ENCODE peak calls at places on chromosomes 3 and 15, in six cellular contexts. A, F, P, I, B and V are unnamed samples.

GRCh38 chr3:133506215-133506901 is 67.1 kb upstream of the CDV3 start:
- DNase-seq in A (no peak), F (peak; percentile 23), P (peak; percentile 47), I (no peak), B (no peak), V (no peak)

GRCh38 chr3:148937477-148937876 is 53.9 kb upstream of the GYG1 start:
- DNase-seq in A (no peak), F (no peak), P (no peak), I (no peak), B (no peak), V (no peak)

GRCh38 chr15:65791335-65792129 is 561 bp downstream of the DENND4A start:
- DNase-seq in A (no peak), F (peak; percentile 67), P (no peak), I (peak; percentile 84), B (peak; percentile 73), V (no peak)

GRCh38 chr3:16363636-16364035 is 98.6 kb downstream of the OXNAD1 start:
- DNase-seq in A (no peak), F (no peak), P (no peak), I (no peak), B (no peak), V (no peak)

GRCh38 chr3:49181351-49181750 is 10.0 kb downstream of the KLHDC8B start:
- DNase-seq in A (no peak), F (no peak), P (no peak), I (no peak), B (peak; percentile 72), V (no peak)

GRCh38 chr3:136336329-136337100 is 86.4 kb downstream of the PCCB start:
- DNase-seq in A (no peak), F (no peak), P (no peak), I (no peak), B (no peak), V (no peak)

GRCh38 chr3:40864146-40864782 is 335.0 kb upstream of the CTNNB1 start:
- DNase-seq in A (no peak), F (no peak), P (no peak), I (no peak), B (no peak), V (no peak)

GRCh38 chr3:55984631-55985030 is 483.6 kb downstream of the ERC2 start:
- DNase-seq in A (no peak), F (no peak), P (no peak), I (no peak), B (no peak), V (no peak)

GRCh38 chr3:377158-377561 is 180.6 kb downstream of the CHL1 start:
- DNase-seq in A (no peak), F (no peak), P (no peak), I (no peak), B (no peak), V (no peak)

GRCh38 chr3:150237490-150237889 is 170.6 kb upstream of the TSC22D2 start:
- DNase-seq in A (no peak), F (no peak), P (no peak), I (peak; percentile 90), B (peak; percentile 75), V (peak; percentile 52)

GRCh38 chr3:73563896-73564582 is 60.7 kb downstream of the PDZRN3 start:
- DNase-seq in A (no peak), F (no peak), P (no peak), I (no peak), B (no peak), V (no peak)

GRCh38 chr3:79598594-79598993 is 169.2 kb downstream of the ROBO1 start:
- DNase-seq in A (no peak), F (no peak), P (no peak), I (peak; percentile 9), B (peak; percentile 84), V (no peak)

GRCh38 chr3:150488867-150489266 is 57.4 kb downstream of the SERP1 start:
- DNase-seq in A (no peak), F (no peak), P (no peak), I (no peak), B (no peak), V (no peak)

GRCh38 chr15:78212546-78213424 is 21.6 kb downstream of the ACSBG1 start:
- DNase-seq in A (no peak), F (peak; percentile 84), P (no peak), I (peak; percentile 94), B (no peak), V (peak; percentile 84)

GRCh38 chr15:92661069-92661468 is 5.5 kb upstream of the FAM174B start:
- DNase-seq in A (no peak), F (no peak), P (peak; percentile 84), I (no peak), B (no peak), V (no peak)

GRCh38 chr3:178198329-178198728 is 337.9 kb upstream of the KCNMB2 start:
- DNase-seq in A (no peak), F (no peak), P (no peak), I (no peak), B (no peak), V (no peak)

GRCh38 chr3:186680869-186681268 is 15.1 kb downstream of the HRG start:
- DNase-seq in A (no peak), F (no peak), P (no peak), I (no peak), B (no peak), V (no peak)

GRCh38 chr15:51579012-51579411 is 43.6 kb downstream of the DMXL2 start:
- DNase-seq in A (no peak), F (no peak), P (no peak), I (no peak), B (no peak), V (no peak)

GRCh38 chr3:37599186-37599585 is 262.5 kb upstream of the CTDSPL start:
- DNase-seq in A (no peak), F (no peak), P (no peak), I (no peak), B (peak; percentile 67), V (no peak)

DNA sequence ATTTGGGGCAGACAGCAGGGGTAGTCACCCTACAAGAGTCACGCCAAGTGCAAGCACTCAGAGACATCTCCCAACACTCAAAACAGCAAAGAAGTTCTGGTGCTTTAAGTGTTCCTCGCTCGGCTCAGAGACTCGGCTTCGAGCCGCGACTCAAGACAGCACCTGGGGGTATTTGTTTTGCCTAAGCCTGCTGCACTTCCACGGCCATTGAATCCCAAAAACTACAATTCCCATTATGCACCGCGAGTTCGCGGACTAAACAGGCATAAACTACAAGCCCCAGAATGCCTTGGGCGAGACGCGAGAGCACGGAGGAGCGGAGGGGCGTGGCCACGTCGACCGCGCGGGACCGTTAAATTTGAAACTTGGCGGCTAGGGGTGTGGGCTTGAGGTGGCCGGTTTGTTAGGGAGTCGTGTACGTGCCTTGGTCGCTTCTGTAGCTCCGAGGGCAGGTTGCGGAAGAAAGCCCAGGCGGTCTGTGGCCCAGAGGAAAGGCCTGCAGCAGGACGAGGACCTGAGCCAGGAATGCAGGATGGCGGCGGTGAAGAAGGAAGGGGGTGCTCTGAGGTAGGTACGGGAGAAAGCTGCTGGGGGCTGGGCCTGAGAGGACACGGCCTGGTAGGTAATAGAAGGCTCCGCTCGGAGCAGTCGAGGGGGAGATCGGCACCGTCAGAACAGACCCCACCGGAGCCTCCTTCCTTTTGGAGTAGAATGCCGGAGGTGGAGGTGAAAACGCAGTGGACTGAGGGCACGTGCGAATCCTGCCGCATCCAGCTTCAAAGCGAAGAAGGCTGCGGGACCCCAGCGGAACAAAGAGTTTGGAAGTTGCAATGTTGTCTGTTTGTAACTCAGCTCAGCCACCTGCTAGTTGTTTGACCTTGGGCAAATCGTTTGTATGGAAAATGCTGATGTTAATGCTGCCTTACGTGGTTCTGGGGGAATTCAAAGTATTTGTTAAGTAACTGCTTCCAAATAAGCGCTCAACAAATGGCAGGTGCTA is at the start of gene BUB1B:
- DNase-seq in A (peak; percentile 60), F (peak; percentile 93), P (no peak), I (peak; percentile 93), B (peak; percentile 90), V (peak; percentile 81)
- TF ChIP-seq POLR2A in A (no peak), F (no peak), P (no peak), I (no peak), B (no peak), V (peak; percentile 65)

GRCh38 chr15:64387562-64388168 is at the start of gene TRIP4:
- DNase-seq in A (peak; percentile 86), F (peak; percentile 97), P (peak; percentile 95), I (peak; percentile 97), B (peak; percentile 96), V (peak; percentile 44)
- TF ChIP-seq POLR2A in A (no peak), F (peak; percentile 85), P (no peak), I (peak; percentile 37), B (peak; percentile 74), V (peak; percentile 95)

GRCh38 chr15:67193223-67194009 is 61.0 kb downstream of the AAGAB start:
- DNase-seq in A (no peak), F (no peak), P (no peak), I (no peak), B (no peak), V (no peak)
- TF ChIP-seq POLR2A in A (no peak), F (no peak), P (no peak), I (no peak), B (no peak), V (no peak)

GRCh38 chr3:129228891-129229585 is 20.4 kb upstream of the COPG1 start:
- DNase-seq in A (no peak), F (no peak), P (no peak), I (no peak), B (no peak), V (peak; percentile 72)

GRCh38 chr3:129233538-129233937 is 15.9 kb upstream of the COPG1 start:
- DNase-seq in A (peak; percentile 15), F (peak; percentile 67), P (no peak), I (no peak), B (no peak), V (no peak)

GRCh38 chr3:129231331-129232119 is 17.9 kb upstream of the COPG1 start:
- DNase-seq in A (no peak), F (no peak), P (no peak), I (no peak), B (no peak), V (no peak)

GRCh38 chr3:129234441-129234840 is 15.0 kb upstream of the COPG1 start:
- DNase-seq in A (no peak), F (no peak), P (no peak), I (no peak), B (no peak), V (no peak)

GRCh38 chr3:129230311-129231019 is 18.9 kb upstream of the COPG1 start:
- DNase-seq in A (no peak), F (no peak), P (no peak), I (peak; percentile 72), B (no peak), V (peak; percentile 63)
- TF ChIP-seq POLR2A in A (no peak), F (no peak), P (no peak), I (no peak), B (no peak), V (no peak)

GRCh38 chr3:141646760-141647561 is 91.1 kb upstream of the RNF7 start:
- DNase-seq in A (no peak), F (peak; percentile 50), P (no peak), I (peak; percentile 81), B (no peak), V (peak; percentile 80)
- TF ChIP-seq POLR2A in A (no peak), F (no peak), P (no peak), I (no peak), B (no peak), V (no peak)